ENCODE peak calls at places on chromosomes 4 and X, in five cellular contexts. Q, O, S, G and N are unnamed samples.

GRCh38 chr4:139223682-139224317 is 46.8 kb upstream of the ELF2 start:
- DNase-seq in O (peak), G (no peak), Q (peak), S (no peak), N (peak)

GRCh38 chr4:176142253-176142652 is 53.1 kb downstream of the SPATA4 start:
- DNase-seq in Q (no peak), G (no peak), O (no peak), S (no peak), N (no peak)

GRCh38 chrX:9829308-9830267 is 43.4 kb downstream of the SHROOM2 start:
- DNase-seq in G (peak), O (peak), Q (no peak), S (no peak), N (no peak)

GRCh38 chrX:123905334-123905733 is 45.5 kb downstream of the XIAP start:
- DNase-seq in O (peak), S (no peak), G (no peak), Q (no peak), N (no peak)

GRCh38 chr4:84638092-84638491 is 55.2 kb downstream of the CDS1 start:
- DNase-seq in G (no peak), Q (no peak), S (no peak), O (no peak), N (no peak)

GRCh38 chr4:4869731-4870483 is 10.4 kb downstream of the MSX1 start:
- DNase-seq in Q (no peak), O (no peak), G (no peak), S (no peak), N (no peak)

GRCh38 chr4:98482847-98483806 is 175.3 kb downstream of the TSPAN5 start:
- DNase-seq in Q (no peak), G (no peak), S (no peak), O (peak), N (no peak)

GRCh38 chr4:186700746-186701145 is 22.9 kb downstream of the FAT1 start:
- DNase-seq in G (no peak), O (peak), Q (peak), S (no peak), N (peak)

GRCh38 chr4:88618782-88619485 is 26.7 kb downstream of the HERC3 start:
- DNase-seq in O (no peak), G (no peak), S (no peak), Q (no peak), N (no peak)

GRCh38 chr4:83850435-83850834 is 314.5 kb downstream of the GPAT3 start:
- DNase-seq in O (peak), S (no peak), G (no peak), Q (no peak), N (peak)

GRCh38 chr4:142550955-142551354 is 295.1 kb downstream of the INPP4B start:
- DNase-seq in O (peak), G (no peak), S (no peak), Q (no peak), N (no peak)

GRCh38 chr4:25953740-25954139 is 39.7 kb downstream of the SMIM20 start:
- DNase-seq in G (no peak), O (peak), S (no peak), Q (no peak), N (peak)

GRCh38 chr4:68750555-68750954 is 65.2 kb upstream of the UGT2B10 start:
- DNase-seq in G (no peak), O (no peak), S (no peak), Q (no peak), N (no peak)

GRCh38 chr4:68751138-68751537 is 64.7 kb upstream of the UGT2B10 start:
- DNase-seq in O (no peak), Q (no peak), S (no peak), G (no peak), N (no peak)

GRCh38 chr4:68744368-68744767 is 71.4 kb upstream of the UGT2B10 start:
- DNase-seq in Q (no peak), S (no peak), G (no peak), O (no peak), N (no peak)

DNA sequence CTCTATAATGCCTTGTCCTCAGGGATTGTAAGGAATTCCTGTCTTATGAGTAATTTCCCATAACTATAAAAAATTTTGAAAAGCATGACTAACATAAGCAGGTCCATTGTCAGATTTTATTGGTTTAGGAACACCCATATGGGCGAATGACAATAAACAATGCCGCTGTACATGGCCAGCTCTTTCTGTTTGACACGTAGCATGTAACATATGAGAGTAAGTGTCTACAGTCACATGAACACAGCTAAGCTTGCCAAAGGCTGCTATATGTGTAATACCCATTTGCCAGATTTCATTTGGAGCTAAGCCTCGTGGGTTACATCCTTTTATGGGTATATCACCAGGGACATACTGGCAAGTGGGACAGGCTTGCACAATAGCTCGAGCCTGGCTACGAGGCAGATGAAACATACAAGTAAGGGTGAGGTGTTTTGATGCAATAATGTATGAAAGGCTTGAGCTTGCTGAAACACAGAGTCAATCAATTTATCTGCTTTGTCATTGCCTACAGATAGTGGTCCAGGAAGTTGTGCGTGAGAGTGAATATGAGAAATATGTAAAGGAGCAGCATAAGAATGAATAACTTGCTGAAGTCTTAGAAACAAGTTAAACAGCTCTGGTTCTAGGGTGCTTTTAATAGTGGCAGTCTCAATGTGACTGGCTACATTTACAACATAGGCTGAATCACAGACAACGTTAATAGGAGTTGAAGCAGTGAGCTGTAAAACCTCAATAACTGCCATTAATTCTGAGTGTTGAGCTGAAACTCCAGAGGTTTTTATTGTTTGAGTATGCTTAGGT is 67.4 kb upstream of the UGT2B10 start:
- DNase-seq in G (no peak), S (no peak), Q (no peak), O (no peak), N (peak)
- H3K4me3 ChIP-seq in G (no peak), S (no peak), Q (no peak), O (no peak), N (no peak)

DNA sequence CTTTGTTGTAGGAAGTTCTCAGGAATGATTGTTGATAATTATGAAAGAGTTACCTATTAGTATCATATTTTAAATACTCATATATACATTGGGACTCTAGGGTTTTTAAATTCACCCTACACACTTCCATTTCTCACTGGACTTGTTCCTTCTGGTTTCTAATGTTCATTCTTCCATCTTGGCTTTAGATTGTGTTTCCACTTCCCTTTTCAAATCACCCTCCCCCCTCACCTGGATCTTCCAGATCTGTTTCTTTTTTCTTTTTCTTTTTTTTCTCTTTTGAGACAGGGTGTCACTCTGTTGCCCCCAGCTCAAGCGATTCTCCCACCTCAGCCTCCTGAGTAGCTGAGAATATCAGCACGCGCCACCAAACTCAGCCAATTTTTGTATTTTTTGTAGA is 6.7 kb upstream of the KIT start:
- DNase-seq in Q (no peak), O (no peak), S (no peak), G (no peak), N (no peak)
- TF ChIP-seq CTCF in Q (no peak), O (no peak), S (no peak), G (no peak), N (no peak)

GRCh38 chr4:86141166-86141565 is 218.7 kb downstream of the MAPK10 start:
- DNase-seq in O (no peak), G (no peak), S (no peak), Q (no peak), N (no peak)
- H3K4me3 ChIP-seq in O (no peak), G (no peak), S (no peak), Q (no peak), N (no peak)

DNA sequence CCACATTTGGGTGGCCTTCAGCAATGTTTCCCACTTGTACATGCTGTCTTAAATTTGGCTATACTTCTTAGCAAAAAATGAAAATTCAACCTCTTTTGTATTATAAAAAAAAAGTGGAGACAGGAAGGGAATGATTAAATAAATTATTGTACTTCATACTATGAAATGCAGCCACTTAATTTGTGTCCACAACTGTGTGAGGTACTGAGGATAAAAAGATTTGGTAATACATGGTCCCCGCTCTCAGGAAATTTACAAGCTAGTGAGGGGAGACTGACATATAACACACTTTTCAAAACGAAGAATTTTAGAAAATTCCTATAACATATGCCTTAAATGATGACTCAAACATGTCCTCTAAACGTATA is 105.0 kb downstream of the HNRNPD start:
- DNase-seq in S (no peak), O (no peak), Q (no peak), G (no peak), N (no peak)
- TF ChIP-seq CTCF in S (no peak), O (no peak), Q (no peak), G (no peak), N (no peak)